ENCODE peak calls at places on chromosomes 5 and 9, in five cellular contexts. E is WERI-Rb-1, K is endodermal cell, P is AG04450, Y is astrocyte of the spinal cord. F is an unnamed sample.

GRCh38 chr5:115816226-115817042 is at the start of gene CDO1:
- DNase-seq in E (peak), K (peak), P (no peak), Y (peak), F (peak)

GRCh38 chr5:62306494-62307363 is 723 bp downstream of the KIF2A start:
- DNase-seq in E (peak), K (peak), P (no peak), Y (peak), F (no peak)

GRCh38 chr5:120613729-120614128 is 149.6 kb downstream of the PRR16 start:
- DNase-seq in E (no peak), K (no peak), P (no peak), Y (peak), F (no peak)

GRCh38 chr9:36823466-36823865 is 210.6 kb downstream of the PAX5 start:
- DNase-seq in E (no peak), K (no peak), P (no peak), Y (no peak), F (no peak)

GRCh38 chr5:11476866-11477265 is 427.4 kb downstream of the CTNND2 start:
- DNase-seq in E (no peak), K (no peak), P (no peak), Y (no peak), F (no peak)

GRCh38 chr5:10836991-10837390 is 76.0 kb upstream of the DAP start:
- DNase-seq in E (no peak), K (no peak), P (no peak), Y (no peak), F (no peak)

GRCh38 chr5:73412597-73412988 is 36.0 kb downstream of the FOXD1 start:
- DNase-seq in E (no peak), K (no peak), P (no peak), Y (peak), F (peak)

GRCh38 chr9:96164268-96164683 is 137.7 kb downstream of the HSD17B3 start:
- DNase-seq in E (peak), K (no peak), P (no peak), Y (no peak), F (no peak)

GRCh38 chr5:176776141-176776865 is 34.1 kb upstream of the UNC5A start:
- DNase-seq in E (no peak), K (peak), P (no peak), Y (no peak), F (no peak)

GRCh38 chr5:14429614-14430013 is 152.0 kb upstream of the OTULINL start:
- DNase-seq in E (no peak), K (no peak), P (no peak), Y (no peak), F (no peak)

GRCh38 chr5:96404191-96404867 is 28.7 kb downstream of the PCSK1 start:
- DNase-seq in E (no peak), K (no peak), P (no peak), Y (no peak), F (no peak)

GRCh38 chr9:21854119-21854518 is 51.7 kb downstream of the MTAP start:
- DNase-seq in E (no peak), K (no peak), P (no peak), Y (no peak), F (no peak)

DNA sequence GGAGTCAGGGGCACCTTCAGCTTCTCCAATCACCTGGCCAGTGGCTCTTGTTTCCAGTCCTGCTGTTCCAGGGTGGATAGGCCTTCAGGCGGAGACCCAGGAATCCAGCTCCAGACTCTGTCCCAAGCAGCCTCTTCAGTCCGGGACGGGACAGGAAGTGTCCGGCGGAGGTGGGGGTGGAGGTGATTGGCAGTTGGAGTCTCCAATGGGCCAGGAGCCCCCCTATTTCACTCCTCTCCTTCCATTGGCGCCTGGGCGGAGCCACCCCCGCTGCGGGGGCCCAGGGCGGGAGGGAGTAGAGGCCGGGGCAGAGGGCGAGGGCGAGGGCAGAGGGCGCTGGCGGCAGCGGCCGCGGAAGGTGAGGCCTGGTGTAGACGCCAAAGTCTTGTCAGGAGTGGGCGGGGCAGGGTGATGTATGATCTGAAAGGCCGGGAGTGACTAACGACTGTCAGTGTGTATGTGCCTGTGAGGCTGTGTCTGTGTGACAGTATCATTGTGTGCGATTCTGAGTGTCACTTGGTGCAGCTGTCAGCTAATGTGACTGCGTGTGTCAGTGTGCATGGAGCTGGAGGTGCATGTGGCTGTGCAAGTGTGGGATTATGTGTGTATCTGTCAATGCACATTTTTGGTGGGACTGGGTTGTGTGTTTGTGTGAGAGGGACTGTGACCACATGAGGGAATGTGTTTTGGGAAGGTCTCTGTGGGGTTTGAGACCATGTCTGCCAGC is at the start of gene IL11RA:
- DNase-seq in E (peak), K (peak), P (no peak), Y (peak), F (peak)
- H3K4me3 ChIP-seq in E (peak), K (peak), P (peak), Y (peak), F (peak)

GRCh38 chr9:116700882-116701836 is 14.1 kb downstream of the TRIM32 start:
- DNase-seq in E (no peak), K (no peak), P (no peak), Y (no peak), F (no peak)

GRCh38 chr9:116706310-116707290 is 19.5 kb downstream of the TRIM32 start:
- DNase-seq in E (no peak), K (no peak), P (no peak), Y (no peak), F (no peak)

GRCh38 chr9:116701940-116702642 is 15.0 kb downstream of the TRIM32 start:
- DNase-seq in E (no peak), K (no peak), P (no peak), Y (no peak), F (no peak)

GRCh38 chr9:116705531-116705930 is 18.4 kb downstream of the TRIM32 start:
- DNase-seq in E (no peak), K (no peak), P (no peak), Y (no peak), F (no peak)

DNA sequence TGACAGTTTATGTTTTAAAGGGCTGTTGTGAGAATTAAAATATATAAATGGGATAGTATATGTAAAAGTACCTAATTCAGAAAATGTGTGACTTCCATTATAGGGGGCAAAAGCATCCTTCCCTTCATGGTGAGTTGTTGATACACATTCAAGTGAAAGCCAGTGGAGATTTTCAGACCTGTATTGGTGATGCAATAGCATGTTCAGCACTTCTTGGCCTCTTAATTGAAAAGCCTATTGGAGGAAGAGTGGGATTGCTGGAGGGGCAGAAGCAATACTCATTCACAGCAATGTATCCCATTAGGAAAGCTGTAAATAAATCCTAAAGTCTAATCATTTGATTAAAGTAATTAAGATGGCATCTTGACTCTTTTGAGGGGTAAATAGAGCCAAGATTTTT is 17.4 kb downstream of the TRIM32 start:
- DNase-seq in E (no peak), K (no peak), P (no peak), Y (no peak), F (no peak)
- H3K4me3 ChIP-seq in E (no peak), K (no peak), P (no peak), Y (no peak), F (no peak)

GRCh38 chr5:16712178-16712577 is 95.4 kb upstream of the RETREG1 start:
- DNase-seq in E (no peak), K (no peak), P (no peak), Y (no peak), F (no peak)

GRCh38 chr5:16709691-16710420 is 93.1 kb upstream of the RETREG1 start:
- DNase-seq in E (no peak), K (no peak), P (no peak), Y (no peak), F (no peak)

GRCh38 chr5:16713386-16713928 is 96.7 kb upstream of the RETREG1 start:
- DNase-seq in E (no peak), K (peak), P (no peak), Y (peak), F (no peak)

GRCh38 chr5:16707869-16708192 is 91.0 kb upstream of the RETREG1 start:
- DNase-seq in E (no peak), K (no peak), P (no peak), Y (no peak), F (no peak)

GRCh38 chr5:16712600-16712999 is 95.8 kb upstream of the RETREG1 start:
- DNase-seq in E (no peak), K (no peak), P (no peak), Y (peak), F (no peak)
- H3K4me3 ChIP-seq in E (no peak), K (no peak), P (no peak), Y (no peak), F (no peak)

DNA sequence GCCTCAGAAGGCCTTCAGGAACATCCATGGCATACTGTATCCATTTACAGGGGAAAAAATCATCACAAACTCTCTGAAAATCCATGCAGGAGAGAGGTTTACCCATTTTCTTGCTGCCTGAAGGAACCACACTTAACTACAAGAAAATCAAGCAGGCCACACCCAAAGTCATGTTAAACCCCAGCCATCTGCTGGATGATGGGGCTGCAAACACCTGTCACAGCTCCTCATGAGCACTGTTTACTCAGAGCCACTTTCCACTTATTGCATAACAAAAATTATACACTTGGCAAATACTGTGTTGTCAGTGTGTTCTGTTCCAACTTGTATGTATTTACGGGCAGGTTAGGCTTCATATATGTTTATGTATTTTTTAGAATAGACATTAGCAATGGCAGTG is 35.8 kb downstream of the PPIC start:
- DNase-seq in E (peak), K (no peak), P (no peak), Y (no peak), F (peak)
- H3K4me3 ChIP-seq in E (no peak), K (no peak), P (no peak), Y (no peak), F (no peak)

DNA sequence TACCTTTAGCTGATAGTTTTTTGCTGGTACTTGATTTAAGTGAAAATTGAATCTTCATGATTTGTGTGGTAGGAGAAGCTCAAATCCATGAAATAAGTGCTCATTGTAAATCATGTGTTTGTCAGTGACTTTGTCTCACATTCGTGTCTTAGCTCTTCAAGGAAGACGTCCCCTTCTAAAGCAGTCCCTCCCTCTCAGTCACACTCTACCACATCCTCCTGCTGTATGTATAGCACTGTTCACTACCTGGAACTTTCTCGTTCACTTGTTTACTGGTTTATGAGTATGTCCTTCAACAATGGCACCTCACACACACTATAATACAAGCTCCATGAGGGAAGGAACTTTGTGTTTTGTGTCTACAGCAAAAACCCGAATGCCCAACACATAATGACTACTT is 3.4 kb upstream of the TTC39B start:
- DNase-seq in E (no peak), K (no peak), P (no peak), Y (no peak), F (no peak)
- H3K4me3 ChIP-seq in E (no peak), K (no peak), P (no peak), Y (no peak), F (no peak)